ENCODE peak calls at places on chromosome 1, in five cellular contexts. V, D, I, A and S are unnamed samples.

GRCh38 chr1:24867064-24867870 is 62.8 kb downstream of the RUNX3 start:
- DNase-seq in V (no peak), D (peak), I (no peak), A (no peak), S (no peak)

GRCh38 chr1:91701494-91701869 is 184.5 kb downstream of the TGFBR3 start:
- DNase-seq in V (no peak), D (peak), I (no peak), A (no peak), S (no peak)

GRCh38 chr1:54136269-54136896 is 16.4 kb downstream of the CDCP2 start:
- DNase-seq in V (no peak), D (no peak), I (no peak), A (no peak), S (no peak)

GRCh38 chr1:171740356-171740863 is 1.5 kb downstream of the VAMP4 start:
- DNase-seq in V (no peak), D (no peak), I (no peak), A (no peak), S (no peak)

GRCh38 chr1:20830378-20830777 is 43.3 kb upstream of the HP1BP3 start:
- DNase-seq in V (no peak), D (no peak), I (no peak), A (no peak), S (no peak)

GRCh38 chr1:152859696-152860095 is at the start of gene LCE7A:
- DNase-seq in V (no peak), D (no peak), I (no peak), A (no peak), S (no peak)

GRCh38 chr1:57003398-57004139 is 37.8 kb upstream of the C8B start:
- DNase-seq in V (no peak), D (no peak), I (no peak), A (no peak), S (no peak)

GRCh38 chr1:41286992-41287391 is 44.9 kb upstream of the SCMH1 start:
- DNase-seq in V (no peak), D (no peak), I (no peak), A (no peak), S (no peak)

GRCh38 chr1:47709302-47710074 is 271.6 kb downstream of the FOXD2 start:
- DNase-seq in V (peak), D (peak), I (no peak), A (no peak), S (peak)

GRCh38 chr1:6485140-6485936 is 6.1 kb downstream of the PLEKHG5 start:
- DNase-seq in V (peak), D (peak), I (no peak), A (no peak), S (no peak)

GRCh38 chr1:39081266-39082139 is 55.4 kb downstream of the NDUFS5 start:
- DNase-seq in V (peak), D (peak), I (peak), A (no peak), S (no peak)

GRCh38 chr1:75732703-75733102 is 8.2 kb downstream of the ACADM start:
- DNase-seq in V (no peak), D (peak), I (no peak), A (no peak), S (no peak)

GRCh38 chr1:48649880-48650279 is 126.8 kb downstream of the BEND5 start:
- DNase-seq in V (no peak), D (no peak), I (no peak), A (no peak), S (no peak)

GRCh38 chr1:76782777-76783176 is 84.5 kb upstream of the ST6GALNAC5 start:
- DNase-seq in V (no peak), D (peak), I (no peak), A (no peak), S (no peak)

GRCh38 chr1:157154291-157154690 is 16.1 kb upstream of the ETV3 start:
- DNase-seq in V (no peak), D (no peak), I (no peak), A (no peak), S (no peak)

GRCh38 chr1:20242890-20243479 is 47.7 kb upstream of the VWA5B1 start:
- DNase-seq in V (no peak), D (no peak), I (no peak), A (no peak), S (no peak)

GRCh38 chr1:11781298-11781697 is 19.3 kb downstream of the C1orf167 start:
- DNase-seq in V (no peak), D (no peak), I (no peak), A (no peak), S (no peak)

GRCh38 chr1:30896905-30897304 is 11.7 kb downstream of the SDC3 start:
- DNase-seq in V (no peak), D (no peak), I (no peak), A (no peak), S (no peak)

GRCh38 chr1:112524251-112524650 is 15.5 kb downstream of the WNT2B start:
- DNase-seq in V (peak), D (no peak), I (no peak), A (no peak), S (peak)

GRCh38 chr1:101238681-101239094 is 1.9 kb downstream of the S1PR1 start:
- DNase-seq in V (peak), D (peak), I (peak), A (peak), S (peak)

GRCh38 chr1:6502000-6502891 is 10.8 kb upstream of the PLEKHG5 start:
- DNase-seq in V (no peak), D (peak), I (no peak), A (peak), S (no peak)

GRCh38 chr1:161013591-161014513 is 7.1 kb downstream of the F11R start:
- DNase-seq in V (no peak), D (peak), I (peak), A (peak), S (no peak)